ENCODE peak calls at places on chromosome 19, in nine cellular contexts. One of them, this sample, is unnamed.

GRCh38 chr19:2246801-2247361 is 2.2 kb upstream of the AMH start:
- DNase-seq in activated T-helper 1 cell treated with Interleukin-2 at 50 U/mL for 16 hours: no peak
- DNase-seq in stimulated activated CD8-positive, alpha-beta memory T cell treated with anti-CD3 and anti-CD28 coated beads, Interleukin-2, amount 100 ng/mL, for 48 hours: no peak
- DNase-seq in fibroblast of the aortic adventitia: peak
- DNase-seq in hypothalamus: peak
- DNase-seq in Ammon's horn: peak
- DNase-seq in mesenchymal stem cell: no peak
- DNase-seq in KBM-7: no peak
- DNase-seq in kidney glomerular epithelial cell: no peak
- DNase-seq in this sample: no peak

GRCh38 chr19:44202470-44202869 is 9.9 kb upstream of the ZNF227 start:
- DNase-seq in activated T-helper 1 cell treated with Interleukin-2 at 50 U/mL for 16 hours: no peak
- DNase-seq in stimulated activated CD8-positive, alpha-beta memory T cell treated with anti-CD3 and anti-CD28 coated beads, Interleukin-2, amount 100 ng/mL, for 48 hours: no peak
- DNase-seq in fibroblast of the aortic adventitia: peak
- DNase-seq in hypothalamus: no peak
- DNase-seq in Ammon's horn: no peak
- DNase-seq in mesenchymal stem cell: no peak
- DNase-seq in KBM-7: no peak
- DNase-seq in kidney glomerular epithelial cell: no peak
- DNase-seq in this sample: no peak

GRCh38 chr19:5023128-5023571 is 54.2 kb downstream of the KDM4B start:
- DNase-seq in activated T-helper 1 cell treated with Interleukin-2 at 50 U/mL for 16 hours: no peak
- DNase-seq in stimulated activated CD8-positive, alpha-beta memory T cell treated with anti-CD3 and anti-CD28 coated beads, Interleukin-2, amount 100 ng/mL, for 48 hours: no peak
- DNase-seq in fibroblast of the aortic adventitia: peak
- DNase-seq in hypothalamus: no peak
- DNase-seq in Ammon's horn: peak
- DNase-seq in mesenchymal stem cell: no peak
- DNase-seq in KBM-7: no peak
- DNase-seq in kidney glomerular epithelial cell: no peak
- DNase-seq in this sample: no peak

GRCh38 chr19:50725218-50725931 is 2.2 kb downstream of the CLEC11A start:
- DNase-seq in activated T-helper 1 cell treated with Interleukin-2 at 50 U/mL for 16 hours: no peak
- DNase-seq in stimulated activated CD8-positive, alpha-beta memory T cell treated with anti-CD3 and anti-CD28 coated beads, Interleukin-2, amount 100 ng/mL, for 48 hours: no peak
- DNase-seq in fibroblast of the aortic adventitia: no peak
- DNase-seq in hypothalamus: no peak
- DNase-seq in Ammon's horn: no peak
- DNase-seq in mesenchymal stem cell: no peak
- DNase-seq in KBM-7: no peak
- DNase-seq in kidney glomerular epithelial cell: no peak
- DNase-seq in this sample: no peak

GRCh38 chr19:16075430-16076153 is 703 bp upstream of the TPM4 start:
- DNase-seq in activated T-helper 1 cell treated with Interleukin-2 at 50 U/mL for 16 hours: no peak
- DNase-seq in stimulated activated CD8-positive, alpha-beta memory T cell treated with anti-CD3 and anti-CD28 coated beads, Interleukin-2, amount 100 ng/mL, for 48 hours: no peak
- DNase-seq in fibroblast of the aortic adventitia: no peak
- DNase-seq in hypothalamus: no peak
- DNase-seq in Ammon's horn: no peak
- DNase-seq in mesenchymal stem cell: no peak
- DNase-seq in KBM-7: no peak
- DNase-seq in kidney glomerular epithelial cell: no peak
- DNase-seq in this sample: no peak

GRCh38 chr19:48741222-48741999 is 1.0 kb upstream of the RASIP1 start:
- DNase-seq in activated T-helper 1 cell treated with Interleukin-2 at 50 U/mL for 16 hours: no peak
- DNase-seq in stimulated activated CD8-positive, alpha-beta memory T cell treated with anti-CD3 and anti-CD28 coated beads, Interleukin-2, amount 100 ng/mL, for 48 hours: no peak
- DNase-seq in fibroblast of the aortic adventitia: no peak
- DNase-seq in hypothalamus: no peak
- DNase-seq in Ammon's horn: no peak
- DNase-seq in mesenchymal stem cell: no peak
- DNase-seq in KBM-7: peak
- DNase-seq in kidney glomerular epithelial cell: no peak
- DNase-seq in this sample: no peak

GRCh38 chr19:778910-779653 is 18.2 kb upstream of the PTBP1 start:
- DNase-seq in activated T-helper 1 cell treated with Interleukin-2 at 50 U/mL for 16 hours: no peak
- DNase-seq in stimulated activated CD8-positive, alpha-beta memory T cell treated with anti-CD3 and anti-CD28 coated beads, Interleukin-2, amount 100 ng/mL, for 48 hours: no peak
- DNase-seq in fibroblast of the aortic adventitia: peak
- DNase-seq in hypothalamus: no peak
- DNase-seq in Ammon's horn: no peak
- DNase-seq in mesenchymal stem cell: peak
- DNase-seq in KBM-7: no peak
- DNase-seq in kidney glomerular epithelial cell: peak
- DNase-seq in this sample: no peak

GRCh38 chr19:10043286-10043927 is 30.1 kb downstream of the RDH8 start:
- DNase-seq in activated T-helper 1 cell treated with Interleukin-2 at 50 U/mL for 16 hours: no peak
- DNase-seq in stimulated activated CD8-positive, alpha-beta memory T cell treated with anti-CD3 and anti-CD28 coated beads, Interleukin-2, amount 100 ng/mL, for 48 hours: no peak
- DNase-seq in fibroblast of the aortic adventitia: peak
- DNase-seq in hypothalamus: no peak
- DNase-seq in Ammon's horn: no peak
- DNase-seq in mesenchymal stem cell: peak
- DNase-seq in KBM-7: no peak
- DNase-seq in kidney glomerular epithelial cell: no peak
- DNase-seq in this sample: no peak

GRCh38 chr19:33524024-33524664 is 2.6 kb upstream of the PEPD start:
- DNase-seq in activated T-helper 1 cell treated with Interleukin-2 at 50 U/mL for 16 hours: no peak
- DNase-seq in stimulated activated CD8-positive, alpha-beta memory T cell treated with anti-CD3 and anti-CD28 coated beads, Interleukin-2, amount 100 ng/mL, for 48 hours: no peak
- DNase-seq in fibroblast of the aortic adventitia: no peak
- DNase-seq in hypothalamus: no peak
- DNase-seq in Ammon's horn: no peak
- DNase-seq in mesenchymal stem cell: no peak
- DNase-seq in KBM-7: no peak
- DNase-seq in kidney glomerular epithelial cell: no peak
- DNase-seq in this sample: no peak

GRCh38 chr19:5154129-5154798 is 185.4 kb downstream of the KDM4B start:
- DNase-seq in activated T-helper 1 cell treated with Interleukin-2 at 50 U/mL for 16 hours: no peak
- DNase-seq in stimulated activated CD8-positive, alpha-beta memory T cell treated with anti-CD3 and anti-CD28 coated beads, Interleukin-2, amount 100 ng/mL, for 48 hours: no peak
- DNase-seq in fibroblast of the aortic adventitia: no peak
- DNase-seq in hypothalamus: no peak
- DNase-seq in Ammon's horn: no peak
- DNase-seq in mesenchymal stem cell: no peak
- DNase-seq in KBM-7: peak
- DNase-seq in kidney glomerular epithelial cell: no peak
- DNase-seq in this sample: no peak

GRCh38 chr19:45638930-45639729 is at the start of gene EML2:
- DNase-seq in activated T-helper 1 cell treated with Interleukin-2 at 50 U/mL for 16 hours: peak
- DNase-seq in stimulated activated CD8-positive, alpha-beta memory T cell treated with anti-CD3 and anti-CD28 coated beads, Interleukin-2, amount 100 ng/mL, for 48 hours: peak
- DNase-seq in fibroblast of the aortic adventitia: no peak
- DNase-seq in hypothalamus: no peak
- DNase-seq in Ammon's horn: no peak
- DNase-seq in mesenchymal stem cell: peak
- DNase-seq in KBM-7: peak
- DNase-seq in kidney glomerular epithelial cell: no peak
- DNase-seq in this sample: peak

GRCh38 chr19:13441810-13442512 is 64.3 kb downstream of the CACNA1A start:
- DNase-seq in activated T-helper 1 cell treated with Interleukin-2 at 50 U/mL for 16 hours: peak
- DNase-seq in stimulated activated CD8-positive, alpha-beta memory T cell treated with anti-CD3 and anti-CD28 coated beads, Interleukin-2, amount 100 ng/mL, for 48 hours: no peak
- DNase-seq in fibroblast of the aortic adventitia: peak
- DNase-seq in hypothalamus: no peak
- DNase-seq in Ammon's horn: no peak
- DNase-seq in mesenchymal stem cell: peak
- DNase-seq in KBM-7: peak
- DNase-seq in kidney glomerular epithelial cell: no peak
- DNase-seq in this sample: no peak

GRCh38 chr19:1725100-1726064 is 27.9 kb upstream of the ONECUT3 start:
- DNase-seq in activated T-helper 1 cell treated with Interleukin-2 at 50 U/mL for 16 hours: no peak
- DNase-seq in stimulated activated CD8-positive, alpha-beta memory T cell treated with anti-CD3 and anti-CD28 coated beads, Interleukin-2, amount 100 ng/mL, for 48 hours: no peak
- DNase-seq in fibroblast of the aortic adventitia: peak
- DNase-seq in hypothalamus: peak
- DNase-seq in Ammon's horn: peak
- DNase-seq in mesenchymal stem cell: peak
- DNase-seq in KBM-7: peak
- DNase-seq in kidney glomerular epithelial cell: peak
- DNase-seq in this sample: no peak

GRCh38 chr19:50645107-50645506 is 4.1 kb upstream of the C19orf81 start:
- DNase-seq in activated T-helper 1 cell treated with Interleukin-2 at 50 U/mL for 16 hours: no peak
- DNase-seq in stimulated activated CD8-positive, alpha-beta memory T cell treated with anti-CD3 and anti-CD28 coated beads, Interleukin-2, amount 100 ng/mL, for 48 hours: no peak
- DNase-seq in fibroblast of the aortic adventitia: no peak
- DNase-seq in hypothalamus: no peak
- DNase-seq in Ammon's horn: no peak
- DNase-seq in mesenchymal stem cell: no peak
- DNase-seq in KBM-7: no peak
- DNase-seq in kidney glomerular epithelial cell: no peak
- DNase-seq in this sample: no peak

GRCh38 chr19:10501971-10502523 is 1.1 kb downstream of the KEAP1 start:
- DNase-seq in activated T-helper 1 cell treated with Interleukin-2 at 50 U/mL for 16 hours: peak
- DNase-seq in stimulated activated CD8-positive, alpha-beta memory T cell treated with anti-CD3 and anti-CD28 coated beads, Interleukin-2, amount 100 ng/mL, for 48 hours: no peak
- DNase-seq in fibroblast of the aortic adventitia: peak
- DNase-seq in hypothalamus: peak
- DNase-seq in Ammon's horn: peak
- DNase-seq in mesenchymal stem cell: peak
- DNase-seq in KBM-7: peak
- DNase-seq in kidney glomerular epithelial cell: peak
- DNase-seq in this sample: no peak

GRCh38 chr19:13622727-13623126 is 116.4 kb upstream of the CACNA1A start:
- DNase-seq in activated T-helper 1 cell treated with Interleukin-2 at 50 U/mL for 16 hours: no peak
- DNase-seq in stimulated activated CD8-positive, alpha-beta memory T cell treated with anti-CD3 and anti-CD28 coated beads, Interleukin-2, amount 100 ng/mL, for 48 hours: no peak
- DNase-seq in fibroblast of the aortic adventitia: no peak
- DNase-seq in hypothalamus: no peak
- DNase-seq in Ammon's horn: no peak
- DNase-seq in mesenchymal stem cell: no peak
- DNase-seq in KBM-7: no peak
- DNase-seq in kidney glomerular epithelial cell: no peak
- DNase-seq in this sample: no peak

GRCh38 chr19:13036366-13036976 is 41.2 kb downstream of the NFIX start:
- DNase-seq in activated T-helper 1 cell treated with Interleukin-2 at 50 U/mL for 16 hours: no peak
- DNase-seq in stimulated activated CD8-positive, alpha-beta memory T cell treated with anti-CD3 and anti-CD28 coated beads, Interleukin-2, amount 100 ng/mL, for 48 hours: no peak
- DNase-seq in fibroblast of the aortic adventitia: peak
- DNase-seq in hypothalamus: no peak
- DNase-seq in Ammon's horn: no peak
- DNase-seq in mesenchymal stem cell: no peak
- DNase-seq in KBM-7: no peak
- DNase-seq in kidney glomerular epithelial cell: peak
- DNase-seq in this sample: no peak

GRCh38 chr19:35118268-35119026 is 2.8 kb downstream of the FXYD3 start:
- DNase-seq in activated T-helper 1 cell treated with Interleukin-2 at 50 U/mL for 16 hours: no peak
- DNase-seq in stimulated activated CD8-positive, alpha-beta memory T cell treated with anti-CD3 and anti-CD28 coated beads, Interleukin-2, amount 100 ng/mL, for 48 hours: no peak
- DNase-seq in fibroblast of the aortic adventitia: no peak
- DNase-seq in hypothalamus: no peak
- DNase-seq in Ammon's horn: no peak
- DNase-seq in mesenchymal stem cell: no peak
- DNase-seq in KBM-7: no peak
- DNase-seq in kidney glomerular epithelial cell: no peak
- DNase-seq in this sample: no peak